ENCODE peak calls at places on chromosomes 11 and 22, in four cellular contexts. F is A549, E is cardiac muscle cell, W is mesenchymal stem cell. A is an unnamed sample.

GRCh38 chr11:74453373-74453975 is 13.9 kb downstream of the KCNE3 start:
- DNase-seq in F (peak), E (peak), W (peak), A (peak)

GRCh38 chr22:11066458-11067285 is 4461.3 kb upstream of the OR11H1 start:
- DNase-seq in F (no peak), E (no peak), W (no peak), A (no peak)

GRCh38 chr11:488062-488461 is 19.0 kb downstream of the RNH1 start:
- DNase-seq in F (no peak), E (no peak), W (no peak), A (no peak)

GRCh38 chr11:123188508-123189165 is 6.4 kb downstream of the CLMP start:
- DNase-seq in F (no peak), E (no peak), W (peak), A (no peak)

GRCh38 chr11:119743041-119743440 is 14.0 kb upstream of the NECTIN1 start:
- DNase-seq in F (no peak), E (no peak), W (no peak), A (no peak)

GRCh38 chr11:2444301-2445106 is at the start of the genes KCNQ1 and TRPM5:
- DNase-seq in F (peak), E (peak), W (no peak), A (peak)

GRCh38 chr11:90805172-90805571 is 582.3 kb upstream of the CHORDC1 start:
- DNase-seq in F (no peak), E (no peak), W (no peak), A (no peak)

GRCh38 chr11:8089791-8090510 is 8.9 kb downstream of the TUB start:
- DNase-seq in F (no peak), E (no peak), W (no peak), A (no peak)

GRCh38 chr11:32886180-32886579 is 6.4 kb upstream of the QSER1 start:
- DNase-seq in F (no peak), E (no peak), W (no peak), A (no peak)

GRCh38 chr11:11987503-11988022 is 20.9 kb downstream of the DKK3 start:
- DNase-seq in F (peak), E (no peak), W (peak), A (peak)

GRCh38 chr22:17580461-17581031 is 17.2 kb downstream of the SLC25A18 start:
- DNase-seq in F (no peak), E (no peak), W (no peak), A (peak)

GRCh38 chr11:65505434-65506315 is 6.8 kb downstream of the MALAT1 start:
- DNase-seq in F (peak), E (no peak), W (peak), A (peak)

GRCh38 chr11:118099838-118100570 is 13.2 kb upstream of the SMIM35 start:
- DNase-seq in F (no peak), E (no peak), W (no peak), A (no peak)

GRCh38 chr11:61356701-61357100 is 5.0 kb downstream of the CYB561A3 start:
- DNase-seq in F (no peak), E (no peak), W (no peak), A (no peak)

GRCh38 chr11:43681543-43681942 is 1.0 kb downstream of the HSD17B12 start:
- DNase-seq in F (peak), E (peak), W (peak), A (no peak)

GRCh38 chr11:68998390-68998911 is 14.6 kb downstream of the MRGPRF start:
- DNase-seq in F (no peak), E (peak), W (peak), A (peak)

GRCh38 chr11:47861762-47862161 is 13.6 kb upstream of the NUP160 start:
- DNase-seq in F (peak), E (no peak), W (peak), A (no peak)

GRCh38 chr11:462107-462890 is 12.2 kb downstream of the PTDSS2 start:
- DNase-seq in F (no peak), E (no peak), W (no peak), A (no peak)

GRCh38 chr11:81804858-81805257 is 928.8 kb downstream of the FAM181B start:
- DNase-seq in F (no peak), E (no peak), W (no peak), A (no peak)

GRCh38 chr11:78414321-78415051 is 3.1 kb downstream of the GAB2 start:
- DNase-seq in F (peak), E (no peak), W (peak), A (no peak)

GRCh38 chr11:2186669-2187266 is 15.2 kb upstream of the TH start:
- DNase-seq in F (peak), E (peak), W (peak), A (peak)

GRCh38 chr22:37021710-37022482 is 2.4 kb downstream of the MPST start:
- DNase-seq in F (peak), E (peak), W (peak), A (no peak)

GRCh38 chr11:98060759-98061158 is 960.0 kb upstream of the CNTN5 start:
- DNase-seq in F (no peak), E (no peak), W (no peak), A (no peak)

GRCh38 chr22:49807129-49807528 is 20.5 kb downstream of the BRD1 start:
- DNase-seq in F (no peak), E (no peak), W (no peak), A (no peak)

GRCh38 chr11:32473282-32473909 is 38.1 kb upstream of the WT1 start:
- DNase-seq in F (no peak), E (no peak), W (no peak), A (no peak)

GRCh38 chr11:74748211-74749126 is at the start of gene RNF169:
- DNase-seq in F (peak), E (peak), W (peak), A (peak)

GRCh38 chr11:88522624-88523361 is 185.3 kb upstream of the CTSC start:
- DNase-seq in F (no peak), E (no peak), W (peak), A (no peak)

GRCh38 chr22:27212617-27213177 is 555.3 kb downstream of the MIAT start:
- DNase-seq in F (peak), E (peak), W (peak), A (no peak)

GRCh38 chr11:84218318-84218717 is 932.2 kb upstream of the CCDC90B start:
- DNase-seq in F (no peak), E (no peak), W (no peak), A (no peak)

GRCh38 chr22:49062155-49063039 is 765.3 kb downstream of the BRD1 start:
- DNase-seq in F (no peak), E (no peak), W (no peak), A (peak)

GRCh38 chr11:18590573-18590972 is 2.0 kb upstream of the UEVLD start:
- DNase-seq in F (no peak), E (no peak), W (no peak), A (no peak)

GRCh38 chr11:93221539-93221938 is 23.7 kb upstream of the SLC36A4 start:
- DNase-seq in F (no peak), E (no peak), W (no peak), A (no peak)

GRCh38 chr22:50656122-50657070 is 16.2 kb upstream of the SHANK3 start:
- DNase-seq in F (peak), E (no peak), W (peak), A (no peak)

GRCh38 chr11:10878408-10879214 is 20.8 kb upstream of the ZBED5 start:
- DNase-seq in F (peak), E (peak), W (peak), A (peak)

GRCh38 chr11:123272565-123272964 is 77.5 kb upstream of the CLMP start:
- DNase-seq in F (no peak), E (no peak), W (no peak), A (no peak)

GRCh38 chr22:35839811-35840739 is 122.4 kb downstream of the APOL5 start:
- DNase-seq in F (peak), E (peak), W (peak), A (peak)

GRCh38 chr11:130202818-130203671 is 43.5 kb downstream of the ST14 start:
- DNase-seq in F (no peak), E (no peak), W (no peak), A (no peak)

GRCh38 chr22:38176170-38176741 is 5.4 kb downstream of the PLA2G6 start:
- DNase-seq in F (no peak), E (no peak), W (peak), A (no peak)

GRCh38 chr11:105399505-105399904 is 210.4 kb upstream of the GRIA4 start:
- DNase-seq in F (no peak), E (no peak), W (no peak), A (no peak)

DNA sequence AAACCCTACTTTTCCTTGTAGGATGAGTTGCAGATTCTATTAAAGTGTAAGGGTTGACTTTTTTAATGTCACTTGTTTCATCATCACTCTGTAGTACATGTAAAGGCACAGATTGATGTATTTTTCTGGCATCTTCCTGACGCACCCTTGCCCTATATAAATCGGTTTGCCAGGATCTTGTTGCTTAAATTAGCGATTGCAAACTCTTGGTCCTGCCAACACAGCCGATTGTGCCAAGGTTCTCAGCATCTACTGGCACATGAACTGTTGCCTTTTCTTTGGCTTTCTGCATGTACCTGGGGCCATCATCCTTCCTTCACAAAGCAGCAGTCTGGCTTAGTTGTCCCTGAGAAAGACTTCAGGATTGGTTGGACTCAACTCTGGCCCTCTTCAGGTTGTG is 7.5 kb upstream of the LIN7C start:
- DNase-seq in F (no peak), E (no peak), W (no peak), A (no peak)
- H3K27ac ChIP-seq in F (no peak), E (no peak), W (no peak), A (no peak)

GRCh38 chr11:72812968-72813739 is 1.1 kb upstream of the ATG16L2 start:
- DNase-seq in F (peak), E (peak), W (peak), A (peak)
- H3K27ac ChIP-seq in F (peak), E (peak), W (no peak), A (no peak)

DNA sequence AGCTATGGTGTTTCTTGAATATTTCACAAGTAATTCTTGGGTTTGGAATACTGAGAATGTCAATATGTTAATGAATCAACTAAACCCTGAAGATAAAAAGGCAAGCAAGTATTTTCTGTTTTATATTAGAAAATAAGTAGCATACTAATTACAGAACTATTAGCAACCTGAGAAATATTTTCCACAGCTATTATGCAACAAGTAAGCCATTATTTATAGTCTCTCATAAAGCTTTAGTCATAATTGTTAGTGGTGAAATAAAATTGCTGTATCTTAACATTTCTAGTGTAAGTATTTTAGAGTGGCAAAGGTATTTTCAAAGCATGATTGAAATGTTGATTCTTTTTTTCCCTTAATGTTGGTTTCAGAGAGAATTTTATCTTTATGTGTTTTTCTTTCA is 53.3 kb downstream of the FAR1 start:
- DNase-seq in F (no peak), E (no peak), W (peak), A (no peak)
- H3K27ac ChIP-seq in F (no peak), E (no peak), W (no peak), A (no peak)

GRCh38 chr11:36358436-36358835 is 62.3 kb downstream of the PRR5L start:
- DNase-seq in F (no peak), E (no peak), W (no peak), A (no peak)

GRCh38 chr11:36357831-36358230 is 61.7 kb downstream of the PRR5L start:
- DNase-seq in F (no peak), E (no peak), W (no peak), A (no peak)

GRCh38 chr11:36356201-36356600 is 60.1 kb downstream of the PRR5L start:
- DNase-seq in F (no peak), E (no peak), W (no peak), A (no peak)

GRCh38 chr11:36352919-36353318 is 56.8 kb downstream of the PRR5L start:
- DNase-seq in F (no peak), E (no peak), W (no peak), A (no peak)

GRCh38 chr11:36354221-36355003 is 58.3 kb downstream of the PRR5L start:
- DNase-seq in F (no peak), E (no peak), W (peak), A (no peak)
- H3K27ac ChIP-seq in F (no peak), E (no peak), W (peak), A (no peak)

DNA sequence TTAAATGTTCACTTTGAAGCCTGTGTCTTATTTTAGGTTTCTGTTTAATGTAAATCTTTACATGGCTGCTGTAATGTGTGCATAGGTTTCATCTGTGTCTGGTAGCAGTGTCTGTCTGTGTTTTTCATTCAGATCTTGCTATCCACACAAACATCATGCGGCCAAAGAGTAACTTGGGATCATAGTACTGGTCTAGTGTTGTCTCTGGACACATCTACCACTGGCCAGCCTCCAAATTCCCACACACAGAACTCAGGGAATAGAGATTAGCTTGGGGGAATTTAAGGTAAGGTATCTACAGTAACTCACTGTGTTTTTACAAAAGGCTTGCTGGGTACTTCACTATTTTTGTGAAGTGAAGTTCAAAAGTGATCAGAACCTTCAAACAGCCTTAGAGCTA is 32.1 kb upstream of the ZNF143 start:
- DNase-seq in F (no peak), E (no peak), W (no peak), A (no peak)
- H3K27ac ChIP-seq in F (no peak), E (peak), W (no peak), A (no peak)

DNA sequence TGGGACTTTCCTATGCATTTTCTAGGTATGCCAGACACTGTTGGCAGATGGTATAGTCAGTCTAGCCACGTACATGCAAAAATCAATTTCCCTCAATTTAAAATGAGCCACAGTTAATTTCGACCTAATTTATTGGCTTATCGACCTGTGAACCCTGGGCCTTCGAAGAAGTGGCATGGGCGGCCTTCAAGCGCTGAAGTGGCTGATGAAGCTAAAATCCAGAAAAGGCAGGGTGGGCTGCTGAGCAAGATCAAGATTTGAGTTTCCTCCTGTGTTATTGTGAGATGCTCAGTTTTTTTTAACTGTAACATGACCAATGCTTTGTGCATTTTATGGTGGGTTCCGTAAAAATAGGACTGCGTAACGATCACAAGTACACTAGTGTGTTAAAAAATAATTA is 5.8 kb upstream of the SORL1-AS1 start:
- DNase-seq in F (no peak), E (no peak), W (no peak), A (no peak)
- H3K27ac ChIP-seq in F (no peak), E (no peak), W (no peak), A (no peak)

GRCh38 chr22:29815580-29815979 is 22.5 kb downstream of the ASCC2 start:
- DNase-seq in F (no peak), E (no peak), W (no peak), A (no peak)

GRCh38 chr22:29814003-29814402 is 24.1 kb downstream of the ASCC2 start:
- DNase-seq in F (no peak), E (no peak), W (peak), A (no peak)

GRCh38 chr22:29813563-29813962 is 24.5 kb downstream of the ASCC2 start:
- DNase-seq in F (peak), E (no peak), W (peak), A (no peak)

GRCh38 chr22:29811377-29811776 is 26.7 kb downstream of the ASCC2 start:
- DNase-seq in F (peak), E (no peak), W (no peak), A (no peak)

GRCh38 chr22:29813126-29813525 is 24.9 kb downstream of the ASCC2 start:
- DNase-seq in F (no peak), E (no peak), W (no peak), A (no peak)
- H3K27ac ChIP-seq in F (peak), E (no peak), W (no peak), A (no peak)

A was measured in H9.